ENCODE peak calls at places on chromosomes 3 and 15, in six cellular contexts. G, B, A, X, N and M are unnamed samples.

GRCh38 chr3:183502782-183503181 is 52.7 kb downstream of the KLHL6 start:
- DNase-seq in B (no peak), G (peak), A (peak), X (no peak), N (no peak), M (peak)

GRCh38 chr3:82462977-82463376 is 701.5 kb upstream of the GBE1 start:
- DNase-seq in N (no peak), X (no peak), B (no peak), G (no peak), A (no peak), M (no peak)

GRCh38 chr15:93028111-93028631 is 60.8 kb downstream of the RGMA start:
- DNase-seq in G (no peak), B (no peak), N (no peak), A (no peak), X (no peak), M (peak)

GRCh38 chr3:13703071-13703470 is 154.1 kb downstream of the FBLN2 start:
- DNase-seq in N (no peak), A (no peak), X (no peak), G (peak), B (no peak), M (no peak)

GRCh38 chr3:161369531-161369930 is 1.8 kb downstream of the SPTSSB start:
- DNase-seq in A (no peak), G (no peak), N (no peak), B (no peak), X (no peak), M (no peak)

GRCh38 chr15:98525625-98526024 is 122.7 kb upstream of the IGF1R start:
- DNase-seq in X (no peak), A (no peak), G (peak), B (no peak), N (no peak), M (no peak)

GRCh38 chr3:58536501-58537411 is at the start of gene ACOX2:
- DNase-seq in N (peak), B (no peak), X (peak), A (peak), G (no peak), M (peak)

GRCh38 chr3:35946121-35946856 is 307.0 kb downstream of the ARPP21 start:
- DNase-seq in X (no peak), G (no peak), N (peak), A (no peak), B (no peak), M (peak)

GRCh38 chr3:29468150-29468549 is 187.3 kb downstream of the RBMS3 start:
- DNase-seq in G (no peak), N (peak), X (no peak), A (no peak), B (peak), M (no peak)

GRCh38 chr3:151382671-151383070 is 1.9 kb downstream of the P2RY12 start:
- DNase-seq in G (no peak), N (no peak), X (no peak), B (no peak), A (peak), M (no peak)

GRCh38 chr3:46481636-46482035 is 16.1 kb upstream of the RTP3 start:
- DNase-seq in G (no peak), X (no peak), B (no peak), N (no peak), A (no peak), M (peak)

GRCh38 chr3:46667061-46667621 is 26.3 kb downstream of the ALS2CL start:
- DNase-seq in B (no peak), X (peak), G (peak), N (no peak), A (no peak), M (peak)

GRCh38 chr15:60328852-60329443 is 68.8 kb downstream of the ANXA2 start:
- DNase-seq in N (peak), B (no peak), X (no peak), A (no peak), G (no peak), M (peak)

GRCh38 chr3:161413127-161413854 is 42.0 kb upstream of the SPTSSB start:
- DNase-seq in A (no peak), N (peak), B (no peak), X (peak), G (no peak), M (peak)

GRCh38 chr15:89341316-89342005 is 6.8 kb upstream of the POLG start:
- DNase-seq in G (no peak), X (no peak), A (no peak), B (no peak), N (no peak), M (no peak)

GRCh38 chr15:40239671-40240618 is 1.1 kb downstream of the PAK6 start:
- DNase-seq in B (no peak), N (no peak), X (no peak), A (no peak), G (peak), M (no peak)

GRCh38 chr15:30922469-30923311 is 19.0 kb downstream of the FAN1 start:
- DNase-seq in X (no peak), B (no peak), A (no peak), N (no peak), G (no peak), M (peak)

GRCh38 chr15:98967096-98967495 is 40.5 kb downstream of the PGPEP1L start:
- DNase-seq in A (no peak), G (no peak), B (no peak), X (no peak), N (no peak), M (no peak)

GRCh38 chr3:58092516-58092915 is 84.3 kb downstream of the FLNB start:
- DNase-seq in B (no peak), A (no peak), N (no peak), X (no peak), G (no peak), M (no peak)